ENCODE peak calls at places on chromosome 4, in six cellular contexts. One of them, this sample, is unnamed.

GRCh38 chr4:111475001-111475400 is 670.3 kb upstream of the FAM241A start:
- DNase-seq in hepatocyte: peak; percentile 69
- DNase-seq in astrocyte: peak; percentile 21
- DNase-seq in H1: peak; percentile 38
- DNase-seq in GM23338: peak; percentile 85
- DNase-seq in mammary epithelial cell: peak; percentile 6
- DNase-seq in this sample: no peak

GRCh38 chr4:90219822-90220221 is 92.6 kb downstream of the CCSER1 start:
- DNase-seq in hepatocyte: no peak
- DNase-seq in H1: no peak
- DNase-seq in astrocyte: no peak
- DNase-seq in mammary epithelial cell: no peak
- DNase-seq in GM23338: no peak
- DNase-seq in this sample: no peak

GRCh38 chr4:21467551-21467950 is 481.0 kb downstream of the KCNIP4 start:
- DNase-seq in hepatocyte: no peak
- DNase-seq in astrocyte: no peak
- DNase-seq in mammary epithelial cell: peak; percentile 65
- DNase-seq in GM23338: no peak
- DNase-seq in H1: no peak
- DNase-seq in this sample: no peak

GRCh38 chr4:43277003-43277402 is 384.5 kb downstream of the GRXCR1 start:
- DNase-seq in GM23338: no peak
- DNase-seq in astrocyte: peak; percentile 76
- DNase-seq in H1: no peak
- DNase-seq in mammary epithelial cell: peak; percentile 54
- DNase-seq in hepatocyte: no peak
- DNase-seq in this sample: no peak

GRCh38 chr4:89915937-89916336 is 21.3 kb downstream of the MMRN1 start:
- DNase-seq in astrocyte: no peak
- DNase-seq in hepatocyte: no peak
- DNase-seq in GM23338: no peak
- DNase-seq in H1: no peak
- DNase-seq in mammary epithelial cell: no peak
- DNase-seq in this sample: no peak

GRCh38 chr4:184061582-184061981 is 156.1 kb downstream of the ENPP6 start:
- DNase-seq in GM23338: peak; percentile 28
- DNase-seq in mammary epithelial cell: no peak
- DNase-seq in H1: no peak
- DNase-seq in astrocyte: no peak
- DNase-seq in hepatocyte: no peak
- DNase-seq in this sample: no peak

GRCh38 chr4:138981930-138982390 is 33.6 kb upstream of the NOCT start:
- DNase-seq in mammary epithelial cell: peak; percentile 14
- DNase-seq in GM23338: peak; percentile 42
- DNase-seq in H1: no peak
- DNase-seq in astrocyte: peak; percentile 13
- DNase-seq in hepatocyte: peak; percentile 63
- DNase-seq in this sample: no peak

GRCh38 chr4:7808752-7809151 is 130.9 kb downstream of the AFAP1 start:
- DNase-seq in astrocyte: peak; percentile 84
- DNase-seq in GM23338: no peak
- DNase-seq in H1: no peak
- DNase-seq in hepatocyte: no peak
- DNase-seq in mammary epithelial cell: peak; percentile 70
- DNase-seq in this sample: peak; percentile 19

GRCh38 chr4:3250956-3251690 is 2.2 kb downstream of the MSANTD1 start:
- DNase-seq in hepatocyte: no peak
- DNase-seq in H1: no peak
- DNase-seq in astrocyte: no peak
- DNase-seq in GM23338: peak; percentile 25
- DNase-seq in mammary epithelial cell: no peak
- DNase-seq in this sample: no peak

GRCh38 chr4:2712261-2712842 is 43.8 kb downstream of the TNIP2 start:
- DNase-seq in hepatocyte: no peak
- DNase-seq in mammary epithelial cell: no peak
- DNase-seq in astrocyte: no peak
- DNase-seq in GM23338: peak; percentile 71
- DNase-seq in H1: no peak
- DNase-seq in this sample: no peak

GRCh38 chr4:153191795-153192363 is 12.4 kb upstream of the TRIM2 start:
- DNase-seq in H1: no peak
- DNase-seq in mammary epithelial cell: no peak
- DNase-seq in GM23338: no peak
- DNase-seq in hepatocyte: no peak
- DNase-seq in astrocyte: no peak
- DNase-seq in this sample: no peak

GRCh38 chr4:7415927-7416686 is 18.6 kb downstream of the PSAPL1 start:
- DNase-seq in astrocyte: no peak
- DNase-seq in H1: no peak
- DNase-seq in hepatocyte: no peak
- DNase-seq in mammary epithelial cell: no peak
- DNase-seq in GM23338: no peak
- DNase-seq in this sample: no peak

GRCh38 chr4:87697272-87697671 is 47.2 kb downstream of the DMP1 start:
- DNase-seq in GM23338: peak; percentile 3
- DNase-seq in H1: no peak
- DNase-seq in mammary epithelial cell: peak; percentile 51
- DNase-seq in astrocyte: no peak
- DNase-seq in hepatocyte: no peak
- DNase-seq in this sample: no peak

GRCh38 chr4:828641-829271 is 2.8 kb upstream of the CPLX1 start:
- DNase-seq in H1: no peak
- DNase-seq in GM23338: peak; percentile 71
- DNase-seq in mammary epithelial cell: no peak
- DNase-seq in hepatocyte: no peak
- DNase-seq in astrocyte: no peak
- DNase-seq in this sample: no peak

GRCh38 chr4:138953962-138954371 is 61.6 kb upstream of the NOCT start:
- DNase-seq in hepatocyte: no peak
- DNase-seq in mammary epithelial cell: peak; percentile 95
- DNase-seq in H1: no peak
- DNase-seq in GM23338: no peak
- DNase-seq in astrocyte: peak; percentile 98
- DNase-seq in this sample: no peak

GRCh38 chr4:105520819-105521790 is 31.3 kb upstream of the ARHGEF38 start:
- DNase-seq in hepatocyte: peak; percentile 63
- DNase-seq in H1: no peak
- DNase-seq in GM23338: peak; percentile 76
- DNase-seq in mammary epithelial cell: peak; percentile 36
- DNase-seq in astrocyte: peak; percentile 14
- DNase-seq in this sample: no peak
- TF ChIP-seq CTCF in hepatocyte: peak; percentile 74
- TF ChIP-seq CTCF in H1: peak; percentile 65
- TF ChIP-seq CTCF in GM23338: peak; percentile 83
- TF ChIP-seq CTCF in mammary epithelial cell: peak; percentile 74
- TF ChIP-seq CTCF in astrocyte: peak; percentile 67
- TF ChIP-seq CTCF in this sample: peak; percentile 69

DNA sequence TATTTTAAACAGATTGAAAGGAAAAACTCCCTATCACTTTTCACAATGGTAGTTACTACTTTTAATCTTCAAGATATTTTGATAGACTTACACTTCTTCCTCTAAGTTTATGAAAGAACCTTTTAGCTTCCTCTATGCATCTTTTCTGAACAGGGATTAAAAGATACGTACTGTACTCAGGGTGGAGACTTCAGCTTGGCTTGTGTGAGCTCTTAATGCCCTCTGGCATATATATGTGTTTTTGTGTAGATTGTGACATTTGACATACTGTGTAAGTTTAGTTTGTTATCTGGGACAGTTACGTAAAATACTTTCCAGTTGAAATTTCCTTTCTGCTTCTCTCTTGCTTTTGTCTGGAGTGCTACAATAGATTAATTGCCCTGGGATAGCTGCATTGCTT is 109.3 kb upstream of the NUDT6 start:
- DNase-seq in astrocyte: no peak
- DNase-seq in mammary epithelial cell: no peak
- DNase-seq in GM23338: no peak
- DNase-seq in hepatocyte: no peak
- DNase-seq in H1: no peak
- DNase-seq in this sample: no peak
- H3K4me2 ChIP-seq in astrocyte: no peak overlapping the region
- H3K4me2 ChIP-seq in mammary epithelial cell: no peak overlapping the region
- H3K4me2 ChIP-seq in GM23338: no peak overlapping the region
- H3K4me2 ChIP-seq in hepatocyte: no peak overlapping the region
- H3K4me2 ChIP-seq in H1: no peak overlapping the region
- H3K4me2 ChIP-seq in this sample: no peak overlapping the region

GRCh38 chr4:83371936-83372335 is 37.3 kb upstream of the HPSE start:
- DNase-seq in H1: no peak
- DNase-seq in GM23338: no peak
- DNase-seq in astrocyte: no peak
- DNase-seq in hepatocyte: peak; percentile 52
- DNase-seq in mammary epithelial cell: no peak
- DNase-seq in this sample: no peak

GRCh38 chr4:83370640-83370906 is 35.9 kb upstream of the HPSE start:
- DNase-seq in astrocyte: peak; percentile 33
- DNase-seq in hepatocyte: no peak
- DNase-seq in mammary epithelial cell: peak; percentile 35
- DNase-seq in GM23338: no peak
- DNase-seq in H1: no peak
- DNase-seq in this sample: no peak

GRCh38 chr4:83371235-83371634 is 36.6 kb upstream of the HPSE start:
- DNase-seq in GM23338: no peak
- DNase-seq in hepatocyte: no peak
- DNase-seq in astrocyte: no peak
- DNase-seq in H1: no peak
- DNase-seq in mammary epithelial cell: no peak
- DNase-seq in this sample: no peak

GRCh38 chr4:83364312-83364711 is 29.7 kb upstream of the HPSE start:
- DNase-seq in astrocyte: no peak
- DNase-seq in H1: no peak
- DNase-seq in GM23338: no peak
- DNase-seq in mammary epithelial cell: peak; percentile 80
- DNase-seq in hepatocyte: no peak
- DNase-seq in this sample: no peak

DNA sequence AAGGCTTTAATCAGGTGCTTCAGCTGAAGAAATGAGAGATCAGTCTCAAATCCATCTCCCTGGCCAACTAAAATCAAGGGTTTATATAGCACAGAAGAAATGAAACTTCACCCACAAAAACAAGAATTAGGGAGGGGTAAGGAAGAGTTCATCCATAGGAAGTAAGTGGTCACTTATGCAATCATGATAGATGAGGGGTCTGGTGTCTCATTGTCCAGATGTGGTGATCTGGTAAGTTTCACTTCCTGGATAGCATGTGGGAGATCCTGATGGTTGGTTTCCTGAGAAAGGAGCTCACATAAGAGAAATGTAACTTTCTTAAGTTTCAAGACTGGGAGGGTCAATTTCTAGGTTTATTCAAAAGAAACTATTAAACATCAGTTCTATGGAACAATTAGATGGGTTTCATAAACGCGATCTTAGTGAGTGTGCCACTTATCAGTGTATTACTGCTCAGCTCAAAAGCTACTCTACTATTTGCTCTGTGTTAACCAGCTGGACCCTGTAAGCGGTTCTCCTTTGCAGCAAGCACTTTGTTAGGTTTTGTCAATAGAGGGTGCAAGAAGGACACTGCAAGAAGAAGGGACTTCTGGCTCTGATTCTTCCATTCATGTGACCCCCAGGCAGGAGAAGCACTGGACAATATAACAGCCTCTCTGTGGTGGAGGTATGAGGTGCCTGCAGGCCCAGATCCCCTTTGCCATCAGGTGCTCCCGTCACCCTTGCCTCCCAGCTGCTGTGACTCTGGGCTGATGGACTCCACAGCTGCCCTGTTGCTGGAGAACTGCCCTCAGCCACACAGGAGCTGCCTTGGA is 35.4 kb upstream of the HPSE start:
- DNase-seq in hepatocyte: peak; percentile 11
- DNase-seq in GM23338: no peak
- DNase-seq in mammary epithelial cell: no peak
- DNase-seq in H1: no peak
- DNase-seq in astrocyte: no peak
- DNase-seq in this sample: no peak
- H2AFZ ChIP-seq in hepatocyte: peak overlapping the region; percentile 41
- H2AFZ ChIP-seq in GM23338: no peak overlapping the region
- H2AFZ ChIP-seq in mammary epithelial cell: no peak overlapping the region
- H2AFZ ChIP-seq in H1: no peak overlapping the region
- H2AFZ ChIP-seq in astrocyte: no peak overlapping the region
- H2AFZ ChIP-seq in this sample: no peak overlapping the region

GRCh38 chr4:93409035-93409434 is 419.5 kb upstream of the ATOH1 start:
- DNase-seq in H1: no peak
- DNase-seq in mammary epithelial cell: no peak
- DNase-seq in GM23338: peak; percentile 84
- DNase-seq in astrocyte: no peak
- DNase-seq in hepatocyte: no peak
- DNase-seq in this sample: no peak
- TF ChIP-seq CTCF in H1: peak; percentile 33
- TF ChIP-seq CTCF in mammary epithelial cell: no peak
- TF ChIP-seq CTCF in GM23338: no peak
- TF ChIP-seq CTCF in astrocyte: no peak
- TF ChIP-seq CTCF in hepatocyte: no peak
- TF ChIP-seq CTCF in this sample: no peak

DNA sequence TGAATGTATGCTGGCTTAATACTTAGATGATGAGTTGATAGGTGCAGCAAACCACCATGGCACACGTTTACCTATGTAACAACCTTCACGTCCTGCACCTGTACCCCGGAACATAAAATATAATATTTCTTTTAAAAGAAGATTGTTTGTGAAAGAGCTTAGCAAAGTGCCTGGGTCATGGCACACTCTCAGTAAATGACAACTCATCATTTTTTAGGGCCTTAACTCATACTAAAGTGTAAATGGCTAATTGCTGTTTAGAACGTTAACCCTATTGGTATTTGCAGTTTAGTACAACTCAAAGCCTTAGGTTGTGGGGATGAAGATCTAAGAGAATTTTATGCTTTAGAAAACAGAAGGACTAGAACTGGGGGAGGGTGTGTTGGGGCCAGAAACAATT is 67.7 kb downstream of the SEL1L3 start:
- DNase-seq in hepatocyte: no peak
- DNase-seq in H1: no peak
- DNase-seq in astrocyte: no peak
- DNase-seq in mammary epithelial cell: no peak
- DNase-seq in GM23338: no peak
- DNase-seq in this sample: no peak
- H3K4me2 ChIP-seq in hepatocyte: no peak overlapping the region
- H3K4me2 ChIP-seq in H1: no peak overlapping the region
- H3K4me2 ChIP-seq in astrocyte: peak overlapping the region; percentile 60
- H3K4me2 ChIP-seq in mammary epithelial cell: no peak overlapping the region
- H3K4me2 ChIP-seq in GM23338: no peak overlapping the region
- H3K4me2 ChIP-seq in this sample: no peak overlapping the region

DNA sequence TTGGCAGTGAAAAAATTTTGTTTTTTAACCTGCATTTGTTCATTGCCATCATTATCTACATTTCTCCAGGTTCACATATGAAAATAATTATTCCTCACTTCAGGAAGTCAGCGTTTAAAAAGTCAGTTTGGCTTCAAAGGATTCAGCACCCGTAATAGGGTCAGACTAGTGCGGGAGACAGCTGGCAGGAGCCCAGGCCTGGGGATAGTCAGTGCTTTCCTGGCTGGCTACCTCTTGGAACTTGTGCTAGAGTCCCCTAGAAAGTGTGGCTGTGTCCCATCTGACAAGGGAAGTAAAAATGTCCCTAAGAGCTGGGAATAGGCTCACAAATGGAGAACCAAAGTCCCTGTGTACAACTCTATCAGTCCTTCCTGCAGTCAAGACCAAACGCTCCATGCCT is 251.9 kb upstream of the KLF3 start:
- DNase-seq in GM23338: no peak
- DNase-seq in astrocyte: no peak
- DNase-seq in hepatocyte: no peak
- DNase-seq in H1: no peak
- DNase-seq in mammary epithelial cell: no peak
- DNase-seq in this sample: no peak
- H2AFZ ChIP-seq in GM23338: no peak overlapping the region
- H2AFZ ChIP-seq in astrocyte: no peak overlapping the region
- H2AFZ ChIP-seq in hepatocyte: no peak overlapping the region
- H2AFZ ChIP-seq in H1: no peak overlapping the region
- H2AFZ ChIP-seq in mammary epithelial cell: no peak overlapping the region
- H2AFZ ChIP-seq in this sample: no peak overlapping the region

This sample was measured in keratinocyte.